ENCODE peak calls at places on chromosomes 12 and 14, in eight cellular contexts. One of them, this sample, is unnamed.

GRCh38 chr12:106774808-106775524 is 484 bp downstream of the RIC8B start:
- DNase-seq in sigmoid colon: peak
- DNase-seq in HCT116: no peak
- DNase-seq in transverse colon: no peak
- DNase-seq in esophagus muscularis mucosa: peak
- DNase-seq in K562: no peak
- DNase-seq in breast epithelium: no peak
- DNase-seq in H1: no peak
- DNase-seq in this sample: no peak

GRCh38 chr12:24617471-24617870 is 331.4 kb downstream of the BCAT1 start:
- DNase-seq in sigmoid colon: no peak
- DNase-seq in K562: no peak
- DNase-seq in H1: no peak
- DNase-seq in HCT116: no peak
- DNase-seq in transverse colon: no peak
- DNase-seq in breast epithelium: no peak
- DNase-seq in esophagus muscularis mucosa: no peak
- DNase-seq in this sample: no peak

GRCh38 chr12:124928095-124928911 is 13.9 kb upstream of the UBC start:
- DNase-seq in breast epithelium: peak
- DNase-seq in transverse colon: peak
- DNase-seq in esophagus muscularis mucosa: no peak
- DNase-seq in sigmoid colon: peak
- DNase-seq in H1: no peak
- DNase-seq in K562: no peak
- DNase-seq in HCT116: peak
- DNase-seq in this sample: peak

GRCh38 chr14:32934891-32935633 is 3.6 kb upstream of the NPAS3 start:
- DNase-seq in sigmoid colon: peak
- DNase-seq in esophagus muscularis mucosa: no peak
- DNase-seq in breast epithelium: no peak
- DNase-seq in K562: no peak
- DNase-seq in transverse colon: no peak
- DNase-seq in H1: no peak
- DNase-seq in HCT116: no peak
- DNase-seq in this sample: no peak

GRCh38 chr12:58939399-58940100 is 19.2 kb upstream of the LRIG3 start:
- DNase-seq in breast epithelium: no peak
- DNase-seq in H1: no peak
- DNase-seq in HCT116: no peak
- DNase-seq in K562: no peak
- DNase-seq in esophagus muscularis mucosa: no peak
- DNase-seq in transverse colon: no peak
- DNase-seq in sigmoid colon: no peak
- DNase-seq in this sample: no peak

GRCh38 chr12:94074970-94075695 is 73.2 kb upstream of the PLXNC1 start:
- DNase-seq in H1: no peak
- DNase-seq in sigmoid colon: peak
- DNase-seq in K562: peak
- DNase-seq in esophagus muscularis mucosa: no peak
- DNase-seq in transverse colon: peak
- DNase-seq in breast epithelium: peak
- DNase-seq in HCT116: peak
- DNase-seq in this sample: peak

GRCh38 chr14:75113932-75114539 is 12.8 kb downstream of the NEK9 start:
- DNase-seq in HCT116: no peak
- DNase-seq in sigmoid colon: no peak
- DNase-seq in transverse colon: no peak
- DNase-seq in esophagus muscularis mucosa: no peak
- DNase-seq in breast epithelium: no peak
- DNase-seq in H1: no peak
- DNase-seq in K562: no peak
- DNase-seq in this sample: no peak

GRCh38 chr14:72104011-72104613 is 171.9 kb downstream of the RGS6 start:
- DNase-seq in breast epithelium: no peak
- DNase-seq in HCT116: peak
- DNase-seq in H1: peak
- DNase-seq in sigmoid colon: no peak
- DNase-seq in K562: peak
- DNase-seq in transverse colon: peak
- DNase-seq in esophagus muscularis mucosa: no peak
- DNase-seq in this sample: no peak

DNA sequence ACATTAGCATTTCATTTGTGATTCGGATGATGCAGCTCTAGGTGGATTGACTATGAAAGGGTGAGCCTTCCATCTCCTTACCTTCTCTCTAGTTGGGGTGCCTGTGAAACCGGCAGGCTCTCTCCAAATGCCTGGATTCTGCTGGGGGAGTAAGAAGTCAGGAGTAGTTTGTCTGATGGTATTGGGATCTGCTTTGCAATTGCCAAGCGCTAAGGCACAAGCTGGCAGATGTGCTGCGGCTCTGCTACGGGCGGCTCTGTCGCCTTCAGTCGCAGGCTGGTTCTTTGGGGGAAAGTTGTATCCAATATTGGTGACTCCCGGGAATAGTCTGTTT is 2.4 kb downstream of the RMST start:
- DNase-seq in esophagus muscularis mucosa: no peak
- DNase-seq in sigmoid colon: no peak
- DNase-seq in H1: peak
- DNase-seq in HCT116: no peak
- DNase-seq in breast epithelium: no peak
- DNase-seq in transverse colon: no peak
- DNase-seq in K562: no peak
- DNase-seq in this sample: no peak
- TF ChIP-seq POLR2AphosphoS5 in esophagus muscularis mucosa: no peak
- TF ChIP-seq POLR2AphosphoS5 in sigmoid colon: no peak
- TF ChIP-seq POLR2AphosphoS5 in H1: peak
- TF ChIP-seq POLR2AphosphoS5 in HCT116: no peak
- TF ChIP-seq POLR2AphosphoS5 in breast epithelium: no peak
- TF ChIP-seq POLR2AphosphoS5 in transverse colon: no peak
- TF ChIP-seq POLR2AphosphoS5 in K562: no peak
- TF ChIP-seq POLR2AphosphoS5 in this sample: no peak

DNA sequence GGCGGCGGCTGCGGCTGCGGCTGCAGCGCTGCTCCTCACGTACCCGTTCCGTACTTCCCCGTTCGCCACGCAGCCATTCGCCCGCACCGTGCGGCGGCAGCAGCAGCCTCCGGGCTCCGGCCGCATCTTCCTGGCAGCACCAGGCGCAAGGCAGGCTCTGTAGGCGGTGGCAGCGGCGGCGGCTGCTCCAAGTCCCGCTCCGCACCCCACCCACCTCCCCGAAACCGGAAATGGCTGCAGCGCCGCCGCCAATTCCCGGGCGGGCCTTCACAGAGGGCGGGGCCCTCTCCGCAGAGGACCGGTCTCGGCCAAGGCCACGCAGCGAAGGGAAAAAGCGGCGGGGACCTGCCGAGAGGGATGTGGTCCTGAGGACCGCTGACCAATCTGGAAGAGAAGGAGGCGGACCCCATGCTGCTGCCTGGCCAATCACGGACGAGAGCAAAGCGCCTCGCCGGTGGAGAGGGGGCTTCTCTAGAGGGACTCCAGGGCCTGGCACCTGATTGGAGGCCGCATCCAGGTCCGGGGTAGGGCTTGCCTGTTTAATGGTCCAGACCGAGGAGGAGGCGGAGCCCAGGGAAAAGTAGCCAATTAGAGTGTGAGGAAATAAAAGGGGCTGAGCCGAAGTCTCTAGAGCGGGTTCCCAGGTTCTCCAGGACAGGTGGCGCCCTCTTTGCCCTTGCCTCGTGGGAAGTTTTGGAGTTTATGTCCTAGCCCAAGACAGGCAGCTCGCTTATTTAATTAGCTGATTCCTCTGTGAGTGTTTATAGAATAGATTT is at the start of gene SPTLC2:
- DNase-seq in esophagus muscularis mucosa: peak
- DNase-seq in sigmoid colon: peak
- DNase-seq in HCT116: peak
- DNase-seq in transverse colon: peak
- DNase-seq in K562: peak
- DNase-seq in breast epithelium: peak
- DNase-seq in H1: peak
- DNase-seq in this sample: peak
- TF ChIP-seq CTCF in esophagus muscularis mucosa: no peak
- TF ChIP-seq CTCF in sigmoid colon: no peak
- TF ChIP-seq CTCF in HCT116: peak
- TF ChIP-seq CTCF in transverse colon: no peak
- TF ChIP-seq CTCF in K562: no peak
- TF ChIP-seq CTCF in breast epithelium: no peak
- TF ChIP-seq CTCF in H1: no peak
- TF ChIP-seq CTCF in this sample: no peak

GRCh38 chr14:91357272-91357671 is 60.3 kb downstream of the CCDC88C start:
- DNase-seq in transverse colon: no peak
- DNase-seq in breast epithelium: no peak
- DNase-seq in H1: no peak
- DNase-seq in sigmoid colon: no peak
- DNase-seq in K562: no peak
- DNase-seq in HCT116: no peak
- DNase-seq in esophagus muscularis mucosa: no peak
- DNase-seq in this sample: no peak

GRCh38 chr14:91354221-91354916 is 63.3 kb downstream of the CCDC88C start:
- DNase-seq in transverse colon: no peak
- DNase-seq in K562: no peak
- DNase-seq in HCT116: no peak
- DNase-seq in esophagus muscularis mucosa: no peak
- DNase-seq in H1: no peak
- DNase-seq in sigmoid colon: no peak
- DNase-seq in breast epithelium: no peak
- DNase-seq in this sample: no peak

GRCh38 chr14:91354979-91355685 is 62.5 kb downstream of the CCDC88C start:
- DNase-seq in H1: peak
- DNase-seq in HCT116: no peak
- DNase-seq in breast epithelium: no peak
- DNase-seq in esophagus muscularis mucosa: no peak
- DNase-seq in K562: peak
- DNase-seq in transverse colon: peak
- DNase-seq in sigmoid colon: no peak
- DNase-seq in this sample: no peak

GRCh38 chr14:91357731-91358319 is 59.8 kb downstream of the CCDC88C start:
- DNase-seq in H1: no peak
- DNase-seq in transverse colon: no peak
- DNase-seq in sigmoid colon: no peak
- DNase-seq in K562: no peak
- DNase-seq in HCT116: no peak
- DNase-seq in esophagus muscularis mucosa: no peak
- DNase-seq in breast epithelium: no peak
- DNase-seq in this sample: no peak

DNA sequence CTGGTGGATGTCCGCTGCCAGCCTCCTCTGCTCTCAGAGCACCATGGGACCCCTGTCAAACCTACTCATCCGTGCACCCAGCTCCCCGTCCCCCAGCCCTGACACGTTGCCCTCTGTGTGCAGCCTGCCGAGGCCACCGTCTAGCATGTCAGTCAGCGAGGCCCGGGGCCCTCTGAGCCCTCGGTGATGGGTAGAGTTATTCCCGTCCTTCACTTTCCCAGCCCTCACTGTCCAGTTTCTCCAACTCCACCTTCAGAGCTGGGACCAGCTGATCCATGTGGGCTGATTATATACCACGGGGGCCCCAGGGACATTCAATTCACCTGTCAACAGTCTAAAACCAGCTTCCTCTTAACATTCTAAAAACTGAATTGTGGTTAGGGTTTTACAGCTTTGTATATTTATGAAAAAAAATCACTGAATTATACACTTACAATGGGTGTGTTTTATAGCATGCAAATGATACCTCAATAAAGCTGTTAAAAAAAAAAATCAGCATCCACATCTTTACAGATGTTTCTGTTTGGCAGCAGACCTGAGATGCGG is 61.3 kb downstream of the CCDC88C start:
- DNase-seq in esophagus muscularis mucosa: no peak
- DNase-seq in breast epithelium: no peak
- DNase-seq in H1: no peak
- DNase-seq in HCT116: no peak
- DNase-seq in K562: no peak
- DNase-seq in transverse colon: no peak
- DNase-seq in sigmoid colon: no peak
- DNase-seq in this sample: no peak
- H3K4me3 ChIP-seq in esophagus muscularis mucosa: no peak
- H3K4me3 ChIP-seq in breast epithelium: no peak
- H3K4me3 ChIP-seq in H1: no peak
- H3K4me3 ChIP-seq in HCT116: no peak
- H3K4me3 ChIP-seq in K562: no peak
- H3K4me3 ChIP-seq in transverse colon: no peak
- H3K4me3 ChIP-seq in sigmoid colon: no peak
- H3K4me3 ChIP-seq in this sample: no peak

DNA sequence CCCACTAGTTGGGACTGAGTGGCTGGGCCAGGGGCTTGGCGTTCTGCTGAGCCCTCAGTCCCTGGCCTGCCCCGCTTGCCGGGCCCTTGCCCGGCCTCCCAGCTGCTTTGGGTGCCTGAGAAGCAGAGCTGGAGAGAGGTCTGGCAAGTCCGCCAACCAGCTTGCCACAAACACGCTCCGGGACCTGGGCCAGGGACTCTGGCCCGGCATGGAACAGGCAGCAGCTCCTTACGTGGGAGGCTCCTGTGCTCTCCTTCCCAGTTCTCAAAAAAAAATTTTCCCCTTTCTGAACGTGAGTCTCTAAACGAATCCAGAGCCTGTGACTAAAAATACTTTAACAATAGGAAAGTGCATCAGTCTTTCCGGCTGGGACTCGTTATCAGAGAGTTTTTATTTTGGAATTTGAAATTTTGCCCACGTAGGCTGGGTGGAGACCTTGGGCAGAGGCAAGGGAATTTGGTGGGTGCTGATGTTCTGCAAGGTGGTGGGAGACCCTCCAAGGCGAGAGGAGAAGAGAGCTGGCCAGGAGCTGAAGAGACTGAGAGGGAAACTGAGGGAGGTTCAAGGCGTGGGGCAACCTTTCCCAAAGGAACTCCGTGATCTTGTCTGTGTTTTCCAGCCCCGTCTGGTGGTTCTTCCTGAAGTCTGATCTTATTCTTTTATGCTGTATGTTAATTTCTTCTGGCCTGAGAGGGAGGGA is 6.8 kb upstream of the NR4A1 start:
- DNase-seq in esophagus muscularis mucosa: no peak
- DNase-seq in K562: no peak
- DNase-seq in sigmoid colon: peak
- DNase-seq in breast epithelium: peak
- DNase-seq in HCT116: no peak
- DNase-seq in transverse colon: peak
- DNase-seq in H1: no peak
- DNase-seq in this sample: peak
- TF ChIP-seq POLR2AphosphoS5 in esophagus muscularis mucosa: peak
- TF ChIP-seq POLR2AphosphoS5 in K562: no peak
- TF ChIP-seq POLR2AphosphoS5 in sigmoid colon: peak
- TF ChIP-seq POLR2AphosphoS5 in breast epithelium: peak
- TF ChIP-seq POLR2AphosphoS5 in HCT116: no peak
- TF ChIP-seq POLR2AphosphoS5 in transverse colon: peak
- TF ChIP-seq POLR2AphosphoS5 in H1: no peak
- TF ChIP-seq POLR2AphosphoS5 in this sample: peak

DNA sequence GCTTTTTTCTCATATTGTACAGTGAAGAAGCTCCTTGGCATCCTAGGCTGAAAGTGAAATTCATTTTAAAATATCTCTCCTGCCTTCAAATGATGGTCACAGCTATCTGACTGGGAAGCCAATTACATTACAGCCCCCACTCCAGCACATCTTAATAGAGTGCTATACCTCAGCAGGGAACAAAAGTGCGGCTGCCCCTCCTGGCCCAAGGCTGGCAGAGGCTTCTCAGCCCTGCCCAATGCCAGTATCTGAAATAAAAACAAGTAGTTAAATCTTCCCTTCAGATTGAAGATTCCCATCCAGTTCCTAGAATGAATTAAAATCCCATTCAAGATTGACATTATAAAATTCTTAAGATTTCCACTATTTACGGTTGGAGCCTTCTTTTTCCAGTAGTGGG is 54.9 kb upstream of the GNG2 start:
- DNase-seq in breast epithelium: no peak
- DNase-seq in K562: no peak
- DNase-seq in sigmoid colon: no peak
- DNase-seq in transverse colon: no peak
- DNase-seq in H1: no peak
- DNase-seq in HCT116: no peak
- DNase-seq in esophagus muscularis mucosa: no peak
- DNase-seq in this sample: no peak
- TF ChIP-seq CTCF in breast epithelium: no peak
- TF ChIP-seq CTCF in K562: no peak
- TF ChIP-seq CTCF in sigmoid colon: no peak
- TF ChIP-seq CTCF in transverse colon: no peak
- TF ChIP-seq CTCF in H1: peak
- TF ChIP-seq CTCF in HCT116: peak
- TF ChIP-seq CTCF in esophagus muscularis mucosa: no peak
- TF ChIP-seq CTCF in this sample: no peak

This sample was measured in stomach.